ENCODE peak calls at places on chromosomes 2 and 18, in four cellular contexts. One of them, this sample, is unnamed.

GRCh38 chr2:172906401-172906811 is 169.2 kb upstream of the MAP3K20 start:
- DNase-seq in WTC11: no peak
- DNase-seq in HepG2: no peak
- DNase-seq in GM12878: no peak
- DNase-seq in this sample: no peak

GRCh38 chr18:37551249-37551648 is 14.3 kb downstream of the CELF4 start:
- DNase-seq in WTC11: no peak
- DNase-seq in HepG2: no peak
- DNase-seq in GM12878: no peak
- DNase-seq in this sample: no peak

GRCh38 chr2:172908275-172908674 is 167.4 kb upstream of the MAP3K20 start:
- DNase-seq in WTC11: no peak
- DNase-seq in HepG2: no peak
- DNase-seq in GM12878: no peak
- DNase-seq in this sample: no peak

GRCh38 chr2:30756971-30757370 is 50.3 kb downstream of the CAPN13 start:
- DNase-seq in WTC11: no peak
- DNase-seq in HepG2: no peak
- DNase-seq in GM12878: no peak
- DNase-seq in this sample: no peak

GRCh38 chr2:42829556-42830510 is 37.5 kb upstream of the HAAO start:
- DNase-seq in WTC11: no peak
- DNase-seq in HepG2: no peak
- DNase-seq in GM12878: no peak
- DNase-seq in this sample: no peak

GRCh38 chr2:53422979-53423378 is 344.6 kb upstream of the CHAC2 start:
- DNase-seq in WTC11: peak
- DNase-seq in HepG2: peak
- DNase-seq in GM12878: no peak
- DNase-seq in this sample: no peak

GRCh38 chr2:23526114-23526513 is 141.1 kb downstream of the KLHL29 start:
- DNase-seq in WTC11: no peak
- DNase-seq in HepG2: no peak
- DNase-seq in GM12878: no peak
- DNase-seq in this sample: no peak

GRCh38 chr18:79511271-79511670 is 115.5 kb downstream of the NFATC1 start:
- DNase-seq in WTC11: no peak
- DNase-seq in HepG2: no peak
- DNase-seq in GM12878: no peak
- DNase-seq in this sample: no peak

GRCh38 chr2:230906471-230907230 is 18.4 kb downstream of the GPR55 start:
- DNase-seq in WTC11: no peak
- DNase-seq in HepG2: no peak
- DNase-seq in GM12878: no peak
- DNase-seq in this sample: no peak

GRCh38 chr2:181305151-181306123 is 151.7 kb upstream of the ITGA4 start:
- DNase-seq in WTC11: peak
- DNase-seq in HepG2: peak
- DNase-seq in GM12878: peak
- DNase-seq in this sample: no peak

GRCh38 chr2:53785378-53785777 is 1.4 kb downstream of the ASB3 start:
- DNase-seq in WTC11: no peak
- DNase-seq in HepG2: no peak
- DNase-seq in GM12878: no peak
- DNase-seq in this sample: no peak

GRCh38 chr2:3463156-3463835 is 56.0 kb downstream of the ADI1 start:
- DNase-seq in WTC11: no peak
- DNase-seq in HepG2: no peak
- DNase-seq in GM12878: no peak
- DNase-seq in this sample: no peak

GRCh38 chr2:220504890-220505564 is 877.6 kb downstream of the SLC4A3 start:
- DNase-seq in WTC11: peak
- DNase-seq in HepG2: peak
- DNase-seq in GM12878: no peak
- DNase-seq in this sample: no peak

GRCh38 chr2:165149439-165149838 is 54.4 kb downstream of the SCN3A start:
- DNase-seq in WTC11: no peak
- DNase-seq in HepG2: no peak
- DNase-seq in GM12878: peak
- DNase-seq in this sample: no peak

GRCh38 chr18:48781041-48781989 is 169.4 kb downstream of the SMAD7 start:
- DNase-seq in WTC11: peak
- DNase-seq in HepG2: peak
- DNase-seq in GM12878: no peak
- DNase-seq in this sample: peak

GRCh38 chr18:61261870-61262269 is 71.4 kb upstream of the CDH20 start:
- DNase-seq in WTC11: no peak
- DNase-seq in HepG2: no peak
- DNase-seq in GM12878: no peak
- DNase-seq in this sample: no peak

DNA sequence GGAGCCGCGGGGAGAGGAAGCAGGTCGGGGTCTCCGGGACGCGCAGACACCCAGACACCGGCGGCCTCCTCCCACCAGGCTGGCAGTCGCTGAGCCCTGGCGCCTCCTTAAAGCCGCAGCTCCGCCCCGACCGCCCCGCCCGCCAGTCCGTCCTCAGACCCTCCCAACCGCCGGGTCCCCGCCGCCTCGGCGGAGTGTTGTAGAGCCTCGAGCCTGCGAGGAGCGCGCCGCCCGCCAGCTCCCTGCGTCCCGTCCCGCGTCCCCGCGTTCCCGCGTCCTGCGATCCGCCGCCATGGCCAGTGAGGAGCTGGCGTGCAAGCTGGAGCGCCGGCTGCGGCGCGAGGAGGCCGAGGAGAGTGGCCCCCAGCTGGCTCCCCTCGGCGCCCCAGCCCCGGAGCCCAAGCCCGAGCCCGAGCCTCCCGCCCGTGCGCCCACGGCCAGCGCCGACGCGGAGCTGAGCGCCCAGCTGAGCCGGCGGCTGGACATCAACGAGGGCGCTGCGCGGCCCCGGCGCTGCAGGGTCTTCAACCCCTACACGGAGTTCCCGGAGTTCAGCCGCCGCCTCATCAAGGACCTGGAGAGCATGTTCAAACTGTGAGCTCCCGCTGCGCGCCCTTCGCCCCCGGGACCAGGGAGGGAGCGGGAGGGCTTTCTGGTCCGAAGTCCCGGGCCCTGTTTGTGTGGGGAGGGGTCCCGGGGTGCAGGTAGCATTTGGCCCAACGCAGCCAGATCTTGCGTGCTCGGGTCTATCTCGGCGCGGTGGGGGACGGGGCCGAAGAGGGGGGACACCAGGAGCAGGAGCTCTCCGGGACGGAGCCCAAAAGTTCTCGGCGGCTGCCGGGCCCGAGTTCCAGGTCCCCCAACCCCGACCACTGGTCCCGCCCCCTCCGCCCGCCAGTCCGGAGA is at the start of gene EFHD1:
- DNase-seq in WTC11: peak
- DNase-seq in HepG2: no peak
- DNase-seq in GM12878: no peak
- DNase-seq in this sample: peak
- TF ChIP-seq CBFB in WTC11: peak
- TF ChIP-seq CBFB in HepG2: peak
- TF ChIP-seq CBFB in GM12878: no peak
- TF ChIP-seq CBFB in this sample: no peak

GRCh38 chr18:55398858-55399257 is 189.1 kb downstream of the TCF4 start:
- DNase-seq in WTC11: no peak
- DNase-seq in HepG2: no peak
- DNase-seq in GM12878: no peak
- DNase-seq in this sample: no peak
- TF ChIP-seq CBFB in WTC11: no peak
- TF ChIP-seq CBFB in HepG2: no peak
- TF ChIP-seq CBFB in GM12878: no peak
- TF ChIP-seq CBFB in this sample: no peak

GRCh38 chr2:8985561-8986326 is 17.7 kb downstream of the MBOAT2 start:
- DNase-seq in WTC11: no peak
- DNase-seq in HepG2: no peak
- DNase-seq in GM12878: no peak
- DNase-seq in this sample: no peak

GRCh38 chr2:8984152-8984551 is 19.3 kb downstream of the MBOAT2 start:
- DNase-seq in WTC11: no peak
- DNase-seq in HepG2: no peak
- DNase-seq in GM12878: peak
- DNase-seq in this sample: no peak

GRCh38 chr2:8987413-8987812 is 16.1 kb downstream of the MBOAT2 start:
- DNase-seq in WTC11: no peak
- DNase-seq in HepG2: no peak
- DNase-seq in GM12878: no peak
- DNase-seq in this sample: no peak

GRCh38 chr2:8984855-8985254 is 18.6 kb downstream of the MBOAT2 start:
- DNase-seq in WTC11: no peak
- DNase-seq in HepG2: no peak
- DNase-seq in GM12878: no peak
- DNase-seq in this sample: no peak

DNA sequence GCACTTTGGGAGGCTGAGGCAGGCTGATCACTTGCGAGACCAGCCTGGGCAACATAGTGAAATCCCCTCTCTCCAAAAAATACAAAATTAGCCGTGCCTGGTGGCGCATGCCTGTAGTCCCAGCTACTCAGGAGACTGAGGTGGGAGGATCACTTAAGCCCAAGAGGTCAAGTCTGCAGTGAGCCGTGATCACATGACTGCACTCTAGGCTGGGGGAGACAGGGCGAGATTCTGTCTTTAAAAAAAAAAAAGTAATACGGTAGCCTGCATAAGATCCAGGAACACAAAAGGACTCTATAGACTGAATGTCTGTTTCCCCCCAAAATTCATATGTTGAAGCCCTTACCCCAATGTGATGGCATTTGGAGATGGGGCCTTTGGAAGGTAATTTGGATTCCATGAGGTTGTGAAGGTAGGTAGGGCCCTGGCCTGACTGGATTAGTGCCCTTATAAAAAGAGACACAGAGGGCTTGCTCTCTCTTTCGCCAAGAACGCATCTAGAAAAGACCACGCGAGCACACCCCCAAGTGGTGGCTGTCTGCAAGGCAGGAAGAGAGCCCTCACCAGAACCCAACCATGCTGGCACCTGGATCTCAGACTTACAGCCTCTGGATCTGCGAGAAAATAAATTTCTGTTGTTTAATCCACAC is 17.0 kb downstream of the MBOAT2 start:
- DNase-seq in WTC11: peak
- DNase-seq in HepG2: peak
- DNase-seq in GM12878: no peak
- DNase-seq in this sample: peak
- TF ChIP-seq CBFB in WTC11: no peak
- TF ChIP-seq CBFB in HepG2: no peak
- TF ChIP-seq CBFB in GM12878: no peak
- TF ChIP-seq CBFB in this sample: no peak

GRCh38 chr2:128378231-128379020 is 59.8 kb upstream of the HS6ST1 start:
- DNase-seq in WTC11: peak
- DNase-seq in HepG2: no peak
- DNase-seq in GM12878: no peak
- DNase-seq in this sample: no peak

GRCh38 chr2:128381001-128381938 is 62.6 kb upstream of the HS6ST1 start:
- DNase-seq in WTC11: peak
- DNase-seq in HepG2: peak
- DNase-seq in GM12878: no peak
- DNase-seq in this sample: no peak

GRCh38 chr2:128380061-128380889 is 61.6 kb upstream of the HS6ST1 start:
- DNase-seq in WTC11: peak
- DNase-seq in HepG2: no peak
- DNase-seq in GM12878: no peak
- DNase-seq in this sample: no peak

GRCh38 chr2:128377071-128377910 is 58.6 kb upstream of the HS6ST1 start:
- DNase-seq in WTC11: peak
- DNase-seq in HepG2: no peak
- DNase-seq in GM12878: no peak
- DNase-seq in this sample: no peak

GRCh38 chr2:128379021-128380005 is 60.6 kb upstream of the HS6ST1 start:
- DNase-seq in WTC11: peak
- DNase-seq in HepG2: peak
- DNase-seq in GM12878: no peak
- DNase-seq in this sample: no peak
- TF ChIP-seq CBFB in WTC11: no peak
- TF ChIP-seq CBFB in HepG2: peak
- TF ChIP-seq CBFB in GM12878: no peak
- TF ChIP-seq CBFB in this sample: no peak

GRCh38 chr2:109375131-109375561 is 238.6 kb downstream of the SEPTIN10 start:
- DNase-seq in WTC11: no peak
- DNase-seq in HepG2: no peak
- DNase-seq in GM12878: no peak
- DNase-seq in this sample: no peak

GRCh38 chr2:109373791-109374547 is 239.8 kb downstream of the SEPTIN10 start:
- DNase-seq in WTC11: no peak
- DNase-seq in HepG2: no peak
- DNase-seq in GM12878: no peak
- DNase-seq in this sample: no peak

GRCh38 chr2:109375656-109376055 is 238.1 kb downstream of the SEPTIN10 start:
- DNase-seq in WTC11: no peak
- DNase-seq in HepG2: no peak
- DNase-seq in GM12878: no peak
- DNase-seq in this sample: no peak

GRCh38 chr2:109376115-109376514 is 237.7 kb downstream of the SEPTIN10 start:
- DNase-seq in WTC11: no peak
- DNase-seq in HepG2: no peak
- DNase-seq in GM12878: no peak
- DNase-seq in this sample: no peak

DNA sequence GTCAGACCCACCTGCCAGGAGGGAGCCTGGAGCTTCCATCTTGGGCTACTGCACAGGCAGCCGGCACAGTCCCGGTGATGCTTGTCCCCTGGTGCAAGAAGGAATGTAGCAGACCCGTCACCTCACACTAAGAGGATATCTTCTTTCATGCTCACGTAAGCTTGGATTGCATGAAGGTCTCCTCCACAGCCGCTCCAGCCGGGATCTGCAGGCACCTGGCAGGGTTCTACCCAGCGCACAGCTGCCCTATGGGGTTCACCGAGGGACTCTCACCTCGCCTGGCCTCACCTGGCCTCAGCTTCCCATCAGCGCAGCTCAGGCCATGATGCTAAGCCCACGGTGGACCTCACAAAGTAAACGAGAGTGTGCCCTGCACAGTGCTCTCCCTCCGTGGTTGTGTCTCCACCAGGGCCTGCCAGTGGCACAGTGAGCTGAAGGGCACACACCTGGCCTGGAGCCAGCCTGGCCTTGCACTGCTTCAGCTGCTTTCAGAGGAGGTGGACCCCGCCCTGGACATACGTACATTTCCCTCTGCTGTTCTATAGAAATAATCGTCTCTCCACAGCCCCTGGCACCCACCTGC is 239.1 kb downstream of the SEPTIN10 start:
- DNase-seq in WTC11: no peak
- DNase-seq in HepG2: no peak
- DNase-seq in GM12878: no peak
- DNase-seq in this sample: no peak
- TF ChIP-seq CBFB in WTC11: no peak
- TF ChIP-seq CBFB in HepG2: no peak
- TF ChIP-seq CBFB in GM12878: no peak
- TF ChIP-seq CBFB in this sample: no peak